ENCODE peak calls at places on chromosomes 13 and 19, in four cellular contexts. J is hepatocyte, G is left lung, A is bronchial epithelial cell. U is an unnamed sample.

GRCh38 chr19:35018379-35018778 is 11.9 kb upstream of the SCN1B start:
- DNase-seq in J (no peak), G (no peak), A (no peak), U (no peak)

GRCh38 chr13:33519561-33520479 is 234.3 kb upstream of the STARD13 start:
- DNase-seq in J (no peak), G (no peak), A (no peak), U (no peak)

GRCh38 chr19:55552620-55553019 is 7.3 kb upstream of the SBK3 start:
- DNase-seq in J (peak; percentile 38), G (no peak), A (peak; percentile 41), U (no peak)

GRCh38 chr19:30059741-30060140 is 117.7 kb downstream of the URI1 start:
- DNase-seq in J (no peak), G (peak; percentile 50), A (no peak), U (no peak)

GRCh38 chr19:55212447-55212846 is 3.1 kb upstream of the PTPRH start:
- DNase-seq in J (peak; percentile 34), G (no peak), A (no peak), U (no peak)

GRCh38 chr13:37148501-37148900 is 43.0 kb upstream of the CSNK1A1L start:
- DNase-seq in J (no peak), G (no peak), A (no peak), U (no peak)

GRCh38 chr19:39915101-39915847 is 19.2 kb downstream of the FCGBP start:
- DNase-seq in J (peak; percentile 2), G (no peak), A (no peak), U (no peak)

GRCh38 chr19:38458991-38459390 is 25.5 kb downstream of the RYR1 start:
- DNase-seq in J (no peak), G (no peak), A (no peak), U (no peak)

GRCh38 chr13:46267166-46267565 is 55.4 kb downstream of the LRRC63 start:
- DNase-seq in J (no peak), G (no peak), A (peak; percentile 15), U (no peak)

GRCh38 chr19:47407417-47407774 is 11.9 kb downstream of the MEIS3 start:
- DNase-seq in J (no peak), G (no peak), A (no peak), U (no peak)

GRCh38 chr13:99353836-99354235 is 46.6 kb upstream of the GPR183 start:
- DNase-seq in J (no peak), G (no peak), A (no peak), U (no peak)

GRCh38 chr13:26682606-26683005 is 78.0 kb downstream of the GPR12 start:
- DNase-seq in J (no peak), G (no peak), A (no peak), U (no peak)

GRCh38 chr13:33761744-33762143 is 56.2 kb upstream of the RFC3 start:
- DNase-seq in J (no peak), G (no peak), A (peak; percentile 6), U (no peak)

GRCh38 chr19:1568320-1569019 is at the start of gene MEX3D:
- DNase-seq in J (peak; percentile 94), G (peak; percentile 92), A (no peak), U (peak; percentile 81)

GRCh38 chr19:30332445-30333234 is 39.5 kb upstream of the ZNF536 start:
- DNase-seq in J (no peak), G (no peak), A (no peak), U (no peak)

GRCh38 chr13:99662678-99663077 is 161.4 kb downstream of the TM9SF2 start:
- DNase-seq in J (no peak), G (no peak), A (no peak), U (no peak)

GRCh38 chr19:42290136-42290522 is 11.8 kb upstream of the PRR19 start:
- DNase-seq in J (no peak), G (no peak), A (no peak), U (no peak)

GRCh38 chr13:107900775-107901174 is 314.6 kb downstream of the LIG4 start:
- DNase-seq in J (no peak), G (no peak), A (no peak), U (no peak)

GRCh38 chr13:43830481-43830873 is 43.7 kb upstream of the ENOX1 start:
- DNase-seq in J (peak; percentile 25), G (no peak), A (peak; percentile 21), U (no peak)

GRCh38 chr13:67416047-67416925 is 186.2 kb upstream of the PCDH9 start:
- DNase-seq in J (peak; percentile 64), G (peak; percentile 79), A (no peak), U (no peak)

GRCh38 chr19:2167896-2168618 is 4.3 kb downstream of the DOT1L start:
- DNase-seq in J (no peak), G (peak; percentile 89), A (no peak), U (peak; percentile 80)

GRCh38 chr13:51453308-51453958 is 597 bp upstream of the INTS6 start:
- DNase-seq in J (peak; percentile 91), G (peak; percentile 96), A (no peak), U (peak; percentile 91)

GRCh38 chr19:17803264-17803896 is 8.4 kb downstream of the B3GNT3 start:
- DNase-seq in J (no peak), G (no peak), A (no peak), U (no peak)

GRCh38 chr19:47036233-47036651 is 12.2 kb downstream of the TMEM160 start:
- DNase-seq in J (peak; percentile 61), G (peak; percentile 80), A (peak; percentile 37), U (no peak)

GRCh38 chr19:58033741-58034475 is at the start of gene ZSCAN1:
- DNase-seq in J (peak; percentile 97), G (peak; percentile 85), A (peak; percentile 22), U (no peak)

GRCh38 chr13:50357586-50358118 is 342.4 kb downstream of the KCNRG start:
- DNase-seq in J (peak; percentile 70), G (no peak), A (peak; percentile 94), U (no peak)

GRCh38 chr19:53909471-53910169 is 542 bp downstream of the CACNG7 start:
- DNase-seq in J (no peak), G (no peak), A (no peak), U (no peak)

GRCh38 chr19:53908933-53909415 is at the start of gene CACNG7:
- DNase-seq in J (no peak), G (no peak), A (no peak), U (no peak)

GRCh38 chr19:53907690-53908089 is 1.4 kb upstream of the CACNG7 start:
- DNase-seq in J (no peak), G (no peak), A (no peak), U (no peak)

GRCh38 chr19:53908106-53908932 is 759 bp upstream of the CACNG7 start:
- DNase-seq in J (peak; percentile 49), G (no peak), A (peak; percentile 19), U (peak; percentile 36)

DNA sequence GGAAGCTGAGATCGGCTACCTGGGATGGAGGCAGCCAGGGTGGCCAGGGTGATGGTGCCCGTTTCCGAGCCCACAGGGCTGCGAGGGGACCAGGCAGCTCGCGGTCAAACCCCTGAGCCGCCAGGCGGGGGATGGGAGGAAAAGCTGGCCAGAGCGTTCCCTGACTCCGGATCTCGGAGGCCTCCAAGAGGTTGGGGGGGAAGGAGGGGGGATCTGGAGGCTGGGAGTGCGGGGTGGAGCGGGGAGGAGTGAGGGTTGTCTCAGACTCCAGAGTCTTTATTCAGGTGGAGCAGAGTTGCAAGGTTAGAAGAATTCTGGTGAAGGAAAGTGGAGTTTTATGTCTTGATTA is 1.1 kb downstream of the CACNG7 start:
- DNase-seq in J (peak; percentile 17), G (no peak), A (no peak), U (no peak)
- H3K27me3 ChIP-seq in J (peaks cover 67% of the 10 kb centered on the region), G (peaks cover 48% of the 10 kb centered on the region), A (peaks cover 28% of the 10 kb centered on the region), U (peaks cover 5% of the 10 kb centered on the region)

DNA sequence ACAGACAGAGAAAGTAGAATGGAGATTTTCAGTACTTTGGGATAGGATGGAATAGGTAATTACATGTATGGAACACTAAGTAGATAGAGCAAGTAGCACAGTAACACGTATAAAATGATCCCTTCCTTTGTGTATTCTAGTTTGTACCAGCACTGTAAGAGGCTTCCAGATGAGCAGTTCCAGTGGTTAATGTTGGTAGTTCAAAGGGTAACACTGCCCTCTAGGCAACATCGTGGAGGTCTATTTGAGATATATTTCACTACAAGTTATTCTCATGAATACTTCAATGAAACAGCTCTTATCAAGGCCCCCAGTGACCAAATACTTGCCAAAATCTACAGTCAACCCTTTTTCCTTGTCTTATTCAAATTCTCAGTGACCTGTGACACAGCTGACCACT is 13.5 kb upstream of the ZNF563 start:
- DNase-seq in J (no peak), G (no peak), A (no peak), U (no peak)
- TF ChIP-seq CTCF in J (no peak), G (no peak), A (no peak), U (no peak)

GRCh38 chr13:114120486-114121430 is 11.7 kb downstream of the RASA3 start:
- DNase-seq in J (no peak), G (peak; percentile 56), A (no peak), U (no peak)
- H3K4me3 ChIP-seq in J (no peak overlapping the region), G (no peak overlapping the region), A (no peak overlapping the region), U (no peak overlapping the region)

DNA sequence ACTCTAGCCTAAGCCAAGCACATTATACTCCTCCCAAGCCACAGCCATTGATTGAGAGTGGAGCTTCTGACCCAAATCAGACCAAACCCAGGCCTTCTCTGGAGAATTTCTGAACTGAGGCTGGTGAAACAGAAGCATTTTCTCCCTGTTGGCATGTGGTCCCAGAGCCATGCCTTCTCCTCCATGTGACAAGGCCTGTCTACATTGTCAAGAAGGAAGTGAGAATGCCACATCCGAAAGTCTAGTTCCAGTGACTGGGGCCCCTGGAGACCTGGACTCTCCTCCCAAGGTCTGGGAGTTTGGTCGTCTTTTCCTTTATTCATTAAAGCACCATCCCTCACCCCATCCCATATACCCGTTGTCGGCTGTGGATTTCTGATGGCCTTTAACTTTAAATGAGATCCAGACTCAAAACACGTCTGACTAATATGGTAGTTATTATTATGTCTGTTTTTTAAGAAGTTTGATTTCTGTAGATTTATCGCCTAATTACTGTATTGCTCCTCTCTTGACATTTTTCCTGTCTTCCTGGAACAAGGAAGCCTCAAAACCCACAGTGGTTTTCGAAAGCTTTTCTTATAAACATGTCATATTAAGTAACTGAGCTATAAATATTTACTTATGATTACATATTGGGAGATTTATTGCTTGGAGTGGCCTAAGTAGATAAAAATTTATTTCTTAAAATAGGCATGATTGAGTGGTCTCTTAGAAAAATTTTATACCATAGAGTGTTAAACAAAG is 128.3 kb upstream of the FRY start:
- DNase-seq in J (no peak), G (no peak), A (no peak), U (no peak)
- H3K27me3 ChIP-seq in J (peaks cover 15% of the 10 kb centered on the region), G (no peaks in the 10 kb centered on the region), A (no peaks in the 10 kb centered on the region), U (no peaks in the 10 kb centered on the region)

DNA sequence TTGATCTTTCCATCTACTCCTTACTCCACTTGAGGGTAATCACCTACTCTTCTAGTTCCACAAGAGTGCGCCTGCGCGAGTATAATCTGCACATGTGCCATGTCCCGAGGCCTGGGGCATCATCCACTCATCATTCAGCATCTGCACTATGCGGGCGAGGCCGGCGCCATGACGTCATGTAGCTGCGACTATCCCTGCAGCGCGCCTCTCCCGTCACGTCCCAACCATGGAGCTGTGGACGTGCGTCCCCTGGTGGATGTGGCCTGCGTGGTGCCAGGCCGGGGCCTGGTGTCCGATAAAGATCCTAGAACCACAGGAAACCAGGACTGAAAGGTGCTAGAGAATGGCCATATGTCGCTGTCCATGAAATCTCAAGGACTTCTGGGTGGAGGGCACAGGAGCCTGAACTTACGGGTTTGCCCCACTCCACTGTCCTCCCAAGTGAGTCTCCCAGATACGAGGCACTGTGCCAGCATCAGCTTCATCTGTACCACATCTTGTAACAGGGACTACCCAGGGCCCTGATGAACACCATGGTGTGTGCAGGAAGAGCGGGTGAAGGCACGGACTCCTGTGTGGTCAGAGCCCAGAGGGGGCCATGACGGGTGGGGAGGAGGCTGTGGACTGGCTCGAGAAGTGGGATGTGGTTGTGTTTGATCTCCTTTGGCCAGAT is 2.7 kb upstream of the KLK2 start:
- DNase-seq in J (no peak), G (peak; percentile 76), A (no peak), U (peak; percentile 64)
- TF ChIP-seq CTCF in J (no peak), G (no peak), A (no peak), U (peak; percentile 79)